ENCODE peak calls at places on chromosomes 12 and 14, in five cellular contexts. U is HTR-8/SVneo; Y is iPS-NIHi11; V is epithelial cell of proximal tubule; K is stimulated activated CD8-positive, alpha-beta memory T cell treated with anti-CD3 and anti-CD28 coated beads, Interleukin-4, amount 100 ng/mL, for 48 hours. N is an unnamed sample.
A peak's percentile ranks its signal among the peaks of the same experiment; 100 is the strongest.

GRCh38 chr14:91229743-91230200 is 14.7 kb downstream of the GPR68 start:
- DNase-seq in U (no peak), Y (no peak), V (no peak), K (peak; percentile 77), N (no peak)

GRCh38 chr14:24297190-24297964 is 2.2 kb downstream of the DHRS1 start:
- DNase-seq in U (no peak), Y (peak; percentile 52), V (no peak), K (no peak), N (no peak)

GRCh38 chr14:65551019-65551643 is 138.6 kb downstream of the FUT8 start:
- DNase-seq in U (no peak), Y (no peak), V (no peak), K (no peak), N (no peak)

GRCh38 chr12:79680051-79680450 is 10.7 kb downstream of the PAWR start:
- DNase-seq in U (no peak), Y (no peak), V (no peak), K (no peak), N (no peak)

GRCh38 chr14:62064741-62065323 is 302.6 kb downstream of the SNAPC1 start:
- DNase-seq in U (no peak), Y (no peak), V (no peak), K (no peak), N (no peak)

GRCh38 chr14:74712499-74713394 is at the start of the genes AREL1 and FCF1:
- DNase-seq in U (peak; percentile 99), Y (peak; percentile 98), V (peak; percentile 63), K (peak; percentile 86), N (peak; percentile 52)

GRCh38 chr12:91127751-91128150 is 16.5 kb upstream of the LUM start:
- DNase-seq in U (no peak), Y (no peak), V (peak; percentile 35), K (no peak), N (no peak)

GRCh38 chr12:62684586-62685295 is 218.1 kb downstream of the MON2 start:
- DNase-seq in U (no peak), Y (no peak), V (no peak), K (no peak), N (no peak)

GRCh38 chr14:23483216-23483854 is 13.8 kb downstream of the NGDN start:
- DNase-seq in U (peak; percentile 9), Y (peak; percentile 77), V (no peak), K (no peak), N (no peak)

GRCh38 chr14:55129086-55129427 is at the start of gene LGALS3:
- DNase-seq in U (peak; percentile 78), Y (peak; percentile 92), V (no peak), K (peak; percentile 43), N (peak; percentile 64)

GRCh38 chr12:34291426-34291901 is 269.2 kb downstream of the ALG10 start:
- DNase-seq in U (no peak), Y (no peak), V (no peak), K (no peak), N (no peak)

GRCh38 chr12:88309546-88309945 is 167.4 kb downstream of the TMTC3 start:
- DNase-seq in U (no peak), Y (no peak), V (no peak), K (no peak), N (no peak)

GRCh38 chr12:2647186-2647585 is 147.6 kb upstream of the FKBP4 start:
- DNase-seq in U (no peak), Y (no peak), V (no peak), K (no peak), N (no peak)

GRCh38 chr12:42565633-42566032 is 23.9 kb downstream of the PRICKLE1 start:
- DNase-seq in U (no peak), Y (no peak), V (no peak), K (no peak), N (no peak)

GRCh38 chr12:31346211-31346610 is 20.3 kb upstream of the SINHCAF start:
- DNase-seq in U (no peak), Y (no peak), V (no peak), K (no peak), N (no peak)

GRCh38 chr14:51547260-51547659 is 104.5 kb upstream of the FRMD6 start:
- DNase-seq in U (peak; percentile 63), Y (no peak), V (peak; percentile 93), K (no peak), N (no peak)

GRCh38 chr12:79933580-79934264 is 1.2 kb downstream of the PPP1R12A start:
- DNase-seq in U (no peak), Y (no peak), V (no peak), K (peak; percentile 29), N (no peak)

GRCh38 chr12:51023625-51024395 is 2.4 kb downstream of the SLC11A2 start:
- DNase-seq in U (no peak), Y (no peak), V (no peak), K (no peak), N (no peak)

GRCh38 chr12:25877446-25877845 is 81.0 kb upstream of the RASSF8 start:
- DNase-seq in U (no peak), Y (no peak), V (no peak), K (no peak), N (no peak)

GRCh38 chr12:8860165-8860961 is 37.9 kb downstream of the A2ML1 start:
- DNase-seq in U (no peak), Y (peak; percentile 77), V (peak; percentile 7), K (peak; percentile 34), N (no peak)

GRCh38 chr14:30260772-30261607 is 298.0 kb upstream of the G2E3 start:
- DNase-seq in U (no peak), Y (no peak), V (no peak), K (no peak), N (no peak)

GRCh38 chr12:122909442-122910288 is 13.7 kb upstream of the VPS37B start:
- DNase-seq in U (no peak), Y (peak; percentile 66), V (no peak), K (no peak), N (no peak)

GRCh38 chr12:34389378-34390170 is 367.3 kb downstream of the ALG10 start:
- DNase-seq in U (no peak), Y (no peak), V (no peak), K (no peak), N (no peak)

GRCh38 chr12:33588082-33588712 is 148.6 kb upstream of the SYT10 start:
- DNase-seq in U (peak; percentile 24), Y (peak; percentile 48), V (peak; percentile 37), K (no peak), N (no peak)

GRCh38 chr14:30482270-30482669 is 76.7 kb upstream of the G2E3 start:
- DNase-seq in U (no peak), Y (no peak), V (no peak), K (no peak), N (no peak)